ENCODE peak calls at places on chromosomes 4 and X, in nine cellular contexts. K, O, A, I, H, B, Y, Z and F are unnamed samples.

GRCh38 chr4:156584100-156584499 is 387.5 kb downstream of the PDGFC start:
- DNase-seq in K (no peak), O (no peak), A (no peak), I (no peak), H (no peak), B (no peak), Y (no peak), Z (no peak), F (no peak)

GRCh38 chr4:143558286-143558685 is 44.8 kb downstream of the SMARCA5 start:
- DNase-seq in K (no peak), O (no peak), A (no peak), I (no peak), H (no peak), B (no peak), Y (no peak), Z (no peak), F (no peak)

GRCh38 chr4:5224340-5224739 is 173.1 kb downstream of the STK32B start:
- DNase-seq in K (peak; percentile 44), O (no peak), A (no peak), I (no peak), H (no peak), B (no peak), Y (no peak), Z (no peak), F (no peak)

GRCh38 chrX:63434665-63435064 is 83.5 kb upstream of the SPIN4 start:
- DNase-seq in K (no peak), O (no peak), A (no peak), I (no peak), H (no peak), B (peak; percentile 55), Y (no peak), Z (peak; percentile 18), F (no peak)

GRCh38 chr4:42398448-42399355 is 1.4 kb downstream of the SHISA3 start:
- DNase-seq in K (no peak), O (no peak), A (no peak), I (no peak), H (no peak), B (no peak), Y (no peak), Z (no peak), F (peak; percentile 51)

GRCh38 chrX:13775837-13776236 is 41.1 kb downstream of the GPM6B start:
- DNase-seq in K (no peak), O (no peak), A (no peak), I (no peak), H (no peak), B (no peak), Y (no peak), Z (no peak), F (no peak)

GRCh38 chrX:133916984-133917722 is 68.2 kb downstream of the GPC3 start:
- DNase-seq in K (no peak), O (no peak), A (no peak), I (no peak), H (no peak), B (no peak), Y (no peak), Z (no peak), F (no peak)

GRCh38 chr4:47251363-47252135 is 212.0 kb downstream of the COMMD8 start:
- DNase-seq in K (no peak), O (no peak), A (no peak), I (no peak), H (no peak), B (no peak), Y (no peak), Z (no peak), F (no peak)

GRCh38 chrX:41022579-41022978 is 62.7 kb upstream of the USP9X start:
- DNase-seq in K (no peak), O (no peak), A (no peak), I (no peak), H (no peak), B (no peak), Y (no peak), Z (peak; percentile 37), F (no peak)

GRCh38 chr4:11698846-11699590 is 270.3 kb upstream of the HS3ST1 start:
- DNase-seq in K (peak; percentile 31), O (no peak), A (no peak), I (no peak), H (no peak), B (no peak), Y (no peak), Z (peak; percentile 95), F (no peak)

GRCh38 chr4:185398618-185399017 is 2.0 kb downstream of the ANKRD37 start:
- DNase-seq in K (no peak), O (no peak), A (no peak), I (no peak), H (no peak), B (no peak), Y (no peak), Z (no peak), F (no peak)
- H3K4me3 ChIP-seq in K (no peak overlapping the region), O (no peak overlapping the region), A (no peak overlapping the region), I (no peak overlapping the region), H (peak overlapping the region; percentile 95), B (no peak overlapping the region), Y (no peak overlapping the region), Z (no peak overlapping the region), F (peak overlapping the region; percentile 84)

DNA sequence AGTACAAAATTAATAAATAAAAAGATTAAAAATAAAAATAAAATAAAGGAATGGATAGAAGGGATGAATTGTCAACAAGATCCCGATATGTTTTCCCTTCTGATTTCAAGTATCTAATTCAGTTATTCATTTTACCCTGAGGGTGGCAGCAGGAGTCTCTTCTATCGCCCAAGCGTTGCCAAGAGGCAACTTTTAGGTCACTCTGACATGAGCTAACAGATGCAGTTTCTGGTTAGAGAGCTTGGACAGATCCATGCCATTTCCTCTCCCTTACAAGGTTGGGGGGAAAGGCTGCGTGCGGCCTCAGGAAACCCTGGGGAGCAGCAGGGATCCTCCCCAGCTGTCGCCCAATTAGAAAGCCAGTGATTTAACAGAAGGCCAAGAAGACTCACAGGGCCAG is 35.3 kb upstream of the WAS start:
- DNase-seq in K (peak; percentile 12), O (no peak), A (peak; percentile 30), I (no peak), H (no peak), B (peak; percentile 21), Y (peak; percentile 49), Z (no peak), F (peak; percentile 55)
- TF ChIP-seq CTCF in K (peak; percentile 42), O (no peak), A (no peak), I (peak; percentile 29), H (no peak), B (peak; percentile 28), Y (peak; percentile 45), Z (peak; percentile 7), F (peak; percentile 36)

GRCh38 chrX:49247346-49247745 is 12.1 kb downstream of the CCDC22 start:
- DNase-seq in K (no peak), O (no peak), A (no peak), I (no peak), H (no peak), B (no peak), Y (no peak), Z (no peak), F (no peak)
- H3K36me3 ChIP-seq in K (no peaks in the 10 kb centered on the region), O (peaks cover 54% of the 10 kb centered on the region), A (peaks cover 2% of the 10 kb centered on the region), I (peaks cover 51% of the 10 kb centered on the region), H (peaks cover 10% of the 10 kb centered on the region), B (no peaks in the 10 kb centered on the region), Y (no peaks in the 10 kb centered on the region), Z (no peaks in the 10 kb centered on the region), F (no peaks in the 10 kb centered on the region)

GRCh38 chrX:20112022-20112421 is 4.7 kb downstream of the MAP7D2 start:
- DNase-seq in K (no peak), O (no peak), A (no peak), I (no peak), H (no peak), B (no peak), Y (no peak), Z (no peak), F (no peak)

GRCh38 chrX:20118065-20118824 is 1.5 kb upstream of the MAP7D2 start:
- DNase-seq in K (no peak), O (no peak), A (no peak), I (no peak), H (no peak), B (peak; percentile 45), Y (no peak), Z (no peak), F (no peak)

GRCh38 chrX:20116575-20117240 is at the start of gene MAP7D2:
- DNase-seq in K (no peak), O (no peak), A (no peak), I (no peak), H (no peak), B (no peak), Y (peak; percentile 78), Z (no peak), F (no peak)

GRCh38 chrX:20116087-20116574 is 576 bp downstream of the MAP7D2 start:
- DNase-seq in K (no peak), O (no peak), A (no peak), I (no peak), H (no peak), B (no peak), Y (peak; percentile 64), Z (no peak), F (no peak)
- H3K4me3 ChIP-seq in K (peak overlapping the region; percentile 41), O (peak overlapping the region; percentile 14), A (no peak overlapping the region), I (peak overlapping the region; percentile 37), H (peak overlapping the region; percentile 42), B (peak overlapping the region; percentile 15), Y (peak overlapping the region; percentile 41), Z (no peak overlapping the region), F (peak overlapping the region; percentile 53)

GRCh38 chrX:150530821-150531220 is 37.6 kb upstream of the MTM1 start:
- DNase-seq in K (no peak), O (no peak), A (no peak), I (no peak), H (no peak), B (no peak), Y (no peak), Z (no peak), F (no peak)

GRCh38 chrX:150533863-150534262 is 34.6 kb upstream of the MTM1 start:
- DNase-seq in K (no peak), O (no peak), A (no peak), I (no peak), H (no peak), B (no peak), Y (no peak), Z (no peak), F (no peak)

GRCh38 chrX:150531467-150531866 is 37.0 kb upstream of the MTM1 start:
- DNase-seq in K (no peak), O (no peak), A (no peak), I (no peak), H (no peak), B (no peak), Y (no peak), Z (no peak), F (no peak)

GRCh38 chrX:150540965-150541364 is 27.5 kb upstream of the MTM1 start:
- DNase-seq in K (no peak), O (no peak), A (no peak), I (no peak), H (no peak), B (no peak), Y (no peak), Z (no peak), F (no peak)

DNA sequence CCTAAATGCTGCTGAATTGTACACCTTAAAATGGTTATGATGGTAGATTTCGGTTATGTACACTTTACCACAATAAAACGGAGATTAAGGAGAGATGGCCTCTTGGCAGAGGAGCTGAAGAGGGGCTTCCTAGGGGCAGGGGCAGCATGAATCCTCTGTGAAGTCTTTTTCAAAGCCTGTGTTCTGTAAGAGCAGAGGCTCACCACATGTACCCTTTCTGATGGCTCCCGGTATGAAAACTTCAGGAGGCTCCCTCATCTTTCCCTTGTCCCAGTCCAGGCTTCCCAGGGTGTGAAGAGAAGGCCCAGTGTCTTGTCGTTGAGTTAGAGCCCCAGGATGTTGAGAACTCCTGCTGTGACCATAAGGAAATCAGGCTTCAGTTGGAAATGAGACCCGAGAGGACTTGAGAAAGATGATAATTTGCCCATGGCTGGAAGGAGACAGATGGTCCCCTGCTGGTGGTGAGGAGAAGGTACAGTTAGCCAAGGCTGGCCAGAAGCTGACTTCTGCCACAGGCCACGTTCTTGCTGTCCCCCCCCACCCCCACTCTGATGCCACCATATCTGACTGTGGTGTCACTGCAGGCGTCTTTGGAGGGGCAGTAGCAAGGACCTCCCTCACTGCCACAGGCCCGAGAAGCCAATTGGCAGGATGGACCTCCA is 31.8 kb upstream of the MTM1 start:
- DNase-seq in K (no peak), O (no peak), A (no peak), I (no peak), H (no peak), B (no peak), Y (no peak), Z (peak; percentile 3), F (peak; percentile 14)
- TF ChIP-seq CTCF in K (peak; percentile 41), O (no peak), A (no peak), I (peak; percentile 17), H (no peak), B (no peak), Y (peak; percentile 25), Z (peak; percentile 38), F (no peak)